ENCODE peak calls at places on chromosome 11, in ten cellular contexts. One of them, this sample, is unnamed.

GRCh38 chr11:383431-383830 is 10.6 kb upstream of the PKP3 start:
- DNase-seq in uterus: no peak
- DNase-seq in AG10803: no peak
- DNase-seq in astrocyte of the spinal cord: no peak
- DNase-seq in epithelial cell of esophagus: no peak
- DNase-seq in ovary: no peak
- DNase-seq in activated CD8-positive, alpha-beta T cell treated with anti-CD3 and anti-CD28 coated beads for 36 hours: no peak
- DNase-seq in neural crest cell: no peak
- DNase-seq in fibroblast of lung: no peak
- DNase-seq in Caco-2: no peak
- DNase-seq in this sample: no peak

GRCh38 chr11:3220521-3221407 is 2.2 kb upstream of the MRGPRG start:
- DNase-seq in uterus: no peak
- DNase-seq in AG10803: no peak
- DNase-seq in astrocyte of the spinal cord: no peak
- DNase-seq in epithelial cell of esophagus: no peak
- DNase-seq in ovary: peak
- DNase-seq in activated CD8-positive, alpha-beta T cell treated with anti-CD3 and anti-CD28 coated beads for 36 hours: no peak
- DNase-seq in neural crest cell: no peak
- DNase-seq in fibroblast of lung: no peak
- DNase-seq in Caco-2: peak
- DNase-seq in this sample: no peak

GRCh38 chr11:21811572-21811971 is 381.3 kb upstream of the ANO5 start:
- DNase-seq in uterus: no peak
- DNase-seq in AG10803: no peak
- DNase-seq in astrocyte of the spinal cord: no peak
- DNase-seq in epithelial cell of esophagus: no peak
- DNase-seq in ovary: no peak
- DNase-seq in activated CD8-positive, alpha-beta T cell treated with anti-CD3 and anti-CD28 coated beads for 36 hours: no peak
- DNase-seq in neural crest cell: no peak
- DNase-seq in fibroblast of lung: no peak
- DNase-seq in Caco-2: no peak
- DNase-seq in this sample: no peak

GRCh38 chr11:116794851-116795250 is 3.2 kb upstream of the APOA5 start:
- DNase-seq in uterus: no peak
- DNase-seq in AG10803: peak
- DNase-seq in astrocyte of the spinal cord: no peak
- DNase-seq in epithelial cell of esophagus: no peak
- DNase-seq in ovary: no peak
- DNase-seq in activated CD8-positive, alpha-beta T cell treated with anti-CD3 and anti-CD28 coated beads for 36 hours: no peak
- DNase-seq in neural crest cell: no peak
- DNase-seq in fibroblast of lung: no peak
- DNase-seq in Caco-2: no peak
- DNase-seq in this sample: no peak

GRCh38 chr11:44814881-44815592 is 88.3 kb downstream of the TSPAN18 start:
- DNase-seq in uterus: no peak
- DNase-seq in AG10803: peak
- DNase-seq in astrocyte of the spinal cord: peak
- DNase-seq in epithelial cell of esophagus: peak
- DNase-seq in ovary: no peak
- DNase-seq in activated CD8-positive, alpha-beta T cell treated with anti-CD3 and anti-CD28 coated beads for 36 hours: no peak
- DNase-seq in neural crest cell: no peak
- DNase-seq in fibroblast of lung: peak
- DNase-seq in Caco-2: no peak
- DNase-seq in this sample: peak

GRCh38 chr11:134497586-134497985 is 85.5 kb upstream of the B3GAT1 start:
- DNase-seq in uterus: no peak
- DNase-seq in AG10803: no peak
- DNase-seq in astrocyte of the spinal cord: no peak
- DNase-seq in epithelial cell of esophagus: no peak
- DNase-seq in ovary: no peak
- DNase-seq in activated CD8-positive, alpha-beta T cell treated with anti-CD3 and anti-CD28 coated beads for 36 hours: no peak
- DNase-seq in neural crest cell: no peak
- DNase-seq in fibroblast of lung: no peak
- DNase-seq in Caco-2: no peak
- DNase-seq in this sample: no peak

GRCh38 chr11:122796128-122796717 is 42.1 kb upstream of the CRTAM start:
- DNase-seq in uterus: no peak
- DNase-seq in AG10803: peak
- DNase-seq in astrocyte of the spinal cord: no peak
- DNase-seq in epithelial cell of esophagus: peak
- DNase-seq in ovary: no peak
- DNase-seq in activated CD8-positive, alpha-beta T cell treated with anti-CD3 and anti-CD28 coated beads for 36 hours: peak
- DNase-seq in neural crest cell: peak
- DNase-seq in fibroblast of lung: no peak
- DNase-seq in Caco-2: peak
- DNase-seq in this sample: peak

GRCh38 chr11:99020324-99021225 is at the start of gene CNTN5:
- DNase-seq in uterus: peak
- DNase-seq in AG10803: no peak
- DNase-seq in astrocyte of the spinal cord: peak
- DNase-seq in epithelial cell of esophagus: peak
- DNase-seq in ovary: no peak
- DNase-seq in activated CD8-positive, alpha-beta T cell treated with anti-CD3 and anti-CD28 coated beads for 36 hours: peak
- DNase-seq in neural crest cell: peak
- DNase-seq in fibroblast of lung: peak
- DNase-seq in Caco-2: no peak
- DNase-seq in this sample: peak

GRCh38 chr11:124961972-124962609 is 8.1 kb downstream of the CCDC15 start:
- DNase-seq in uterus: no peak
- DNase-seq in AG10803: peak
- DNase-seq in astrocyte of the spinal cord: peak
- DNase-seq in epithelial cell of esophagus: peak
- DNase-seq in ovary: no peak
- DNase-seq in activated CD8-positive, alpha-beta T cell treated with anti-CD3 and anti-CD28 coated beads for 36 hours: no peak
- DNase-seq in neural crest cell: no peak
- DNase-seq in fibroblast of lung: peak
- DNase-seq in Caco-2: no peak
- DNase-seq in this sample: peak
- TF ChIP-seq CTCF in uterus: peak
- TF ChIP-seq CTCF in AG10803: peak
- TF ChIP-seq CTCF in astrocyte of the spinal cord: peak
- TF ChIP-seq CTCF in epithelial cell of esophagus: peak
- TF ChIP-seq CTCF in ovary: peak
- TF ChIP-seq CTCF in activated CD8-positive, alpha-beta T cell treated with anti-CD3 and anti-CD28 coated beads for 36 hours: peak
- TF ChIP-seq CTCF in neural crest cell: peak
- TF ChIP-seq CTCF in fibroblast of lung: peak
- TF ChIP-seq CTCF in Caco-2: peak
- TF ChIP-seq CTCF in this sample: peak

GRCh38 chr11:78811622-78812021 is 237.0 kb upstream of the NARS2 start:
- DNase-seq in uterus: no peak
- DNase-seq in AG10803: no peak
- DNase-seq in astrocyte of the spinal cord: no peak
- DNase-seq in epithelial cell of esophagus: no peak
- DNase-seq in ovary: no peak
- DNase-seq in activated CD8-positive, alpha-beta T cell treated with anti-CD3 and anti-CD28 coated beads for 36 hours: no peak
- DNase-seq in neural crest cell: no peak
- DNase-seq in fibroblast of lung: no peak
- DNase-seq in Caco-2: no peak
- DNase-seq in this sample: no peak

GRCh38 chr11:78809931-78810481 is 235.3 kb upstream of the NARS2 start:
- DNase-seq in uterus: no peak
- DNase-seq in AG10803: peak
- DNase-seq in astrocyte of the spinal cord: peak
- DNase-seq in epithelial cell of esophagus: no peak
- DNase-seq in ovary: peak
- DNase-seq in activated CD8-positive, alpha-beta T cell treated with anti-CD3 and anti-CD28 coated beads for 36 hours: no peak
- DNase-seq in neural crest cell: no peak
- DNase-seq in fibroblast of lung: no peak
- DNase-seq in Caco-2: no peak
- DNase-seq in this sample: no peak

GRCh38 chr11:78815631-78816232 is 241.1 kb upstream of the NARS2 start:
- DNase-seq in uterus: no peak
- DNase-seq in AG10803: no peak
- DNase-seq in astrocyte of the spinal cord: no peak
- DNase-seq in epithelial cell of esophagus: no peak
- DNase-seq in ovary: no peak
- DNase-seq in activated CD8-positive, alpha-beta T cell treated with anti-CD3 and anti-CD28 coated beads for 36 hours: no peak
- DNase-seq in neural crest cell: no peak
- DNase-seq in fibroblast of lung: no peak
- DNase-seq in Caco-2: no peak
- DNase-seq in this sample: no peak

GRCh38 chr11:78810489-78811090 is 235.9 kb upstream of the NARS2 start:
- DNase-seq in uterus: no peak
- DNase-seq in AG10803: no peak
- DNase-seq in astrocyte of the spinal cord: no peak
- DNase-seq in epithelial cell of esophagus: no peak
- DNase-seq in ovary: peak
- DNase-seq in activated CD8-positive, alpha-beta T cell treated with anti-CD3 and anti-CD28 coated beads for 36 hours: no peak
- DNase-seq in neural crest cell: no peak
- DNase-seq in fibroblast of lung: no peak
- DNase-seq in Caco-2: no peak
- DNase-seq in this sample: no peak

DNA sequence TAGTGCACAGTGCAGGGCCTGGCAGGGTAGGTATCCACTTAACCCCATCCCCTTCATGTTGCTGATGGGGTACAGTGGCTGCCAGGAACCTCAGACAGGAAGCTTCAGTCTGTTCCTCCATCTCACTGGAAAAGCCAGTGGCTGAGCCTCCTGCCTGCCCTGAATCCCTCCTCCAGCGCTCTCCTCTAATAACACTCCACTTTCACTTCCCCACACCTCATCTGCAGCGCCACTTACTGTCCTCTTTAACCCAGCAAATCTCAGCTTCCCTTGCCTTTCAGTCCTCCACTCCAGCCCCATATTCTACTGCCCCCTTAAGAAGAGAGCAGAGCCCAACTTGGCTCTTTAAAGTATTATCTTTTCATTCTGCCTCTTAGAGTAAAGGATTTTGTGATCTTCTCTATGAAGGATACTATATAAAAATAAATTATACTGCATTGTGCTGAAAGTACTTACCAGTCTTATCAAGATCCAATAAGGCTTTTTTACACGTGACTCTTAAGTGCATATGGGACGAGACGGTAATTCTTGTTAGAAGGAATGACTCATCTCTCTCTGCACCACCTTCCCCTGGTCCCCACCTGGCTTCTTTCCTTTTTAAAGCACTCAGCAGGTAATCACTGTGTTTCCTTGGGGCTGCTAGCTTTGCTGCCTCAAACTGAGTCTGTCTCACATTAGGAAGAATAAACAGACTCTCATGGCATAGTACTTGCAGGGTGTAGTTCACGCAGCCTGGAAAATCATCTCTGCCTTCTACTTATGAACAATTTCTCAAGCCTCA is 238.0 kb upstream of the NARS2 start:
- DNase-seq in uterus: no peak
- DNase-seq in AG10803: no peak
- DNase-seq in astrocyte of the spinal cord: no peak
- DNase-seq in epithelial cell of esophagus: peak
- DNase-seq in ovary: no peak
- DNase-seq in activated CD8-positive, alpha-beta T cell treated with anti-CD3 and anti-CD28 coated beads for 36 hours: no peak
- DNase-seq in neural crest cell: no peak
- DNase-seq in fibroblast of lung: no peak
- DNase-seq in Caco-2: no peak
- DNase-seq in this sample: no peak
- TF ChIP-seq CTCF in uterus: no peak
- TF ChIP-seq CTCF in AG10803: no peak
- TF ChIP-seq CTCF in astrocyte of the spinal cord: no peak
- TF ChIP-seq CTCF in epithelial cell of esophagus: no peak
- TF ChIP-seq CTCF in ovary: no peak
- TF ChIP-seq CTCF in activated CD8-positive, alpha-beta T cell treated with anti-CD3 and anti-CD28 coated beads for 36 hours: no peak
- TF ChIP-seq CTCF in neural crest cell: no peak
- TF ChIP-seq CTCF in fibroblast of lung: peak
- TF ChIP-seq CTCF in Caco-2: peak
- TF ChIP-seq CTCF in this sample: no peak

GRCh38 chr11:77503006-77503405 is 29.1 kb upstream of the PAK1 start:
- DNase-seq in uterus: no peak
- DNase-seq in AG10803: peak
- DNase-seq in astrocyte of the spinal cord: no peak
- DNase-seq in epithelial cell of esophagus: no peak
- DNase-seq in ovary: no peak
- DNase-seq in activated CD8-positive, alpha-beta T cell treated with anti-CD3 and anti-CD28 coated beads for 36 hours: no peak
- DNase-seq in neural crest cell: no peak
- DNase-seq in fibroblast of lung: peak
- DNase-seq in Caco-2: no peak
- DNase-seq in this sample: peak
- TF ChIP-seq CTCF in uterus: no peak
- TF ChIP-seq CTCF in AG10803: no peak
- TF ChIP-seq CTCF in astrocyte of the spinal cord: no peak
- TF ChIP-seq CTCF in epithelial cell of esophagus: no peak
- TF ChIP-seq CTCF in ovary: no peak
- TF ChIP-seq CTCF in activated CD8-positive, alpha-beta T cell treated with anti-CD3 and anti-CD28 coated beads for 36 hours: no peak
- TF ChIP-seq CTCF in neural crest cell: no peak
- TF ChIP-seq CTCF in fibroblast of lung: no peak
- TF ChIP-seq CTCF in Caco-2: no peak
- TF ChIP-seq CTCF in this sample: no peak

GRCh38 chr11:69799582-69799981 is 19.6 kb downstream of the FGF3 start:
- DNase-seq in uterus: no peak
- DNase-seq in AG10803: no peak
- DNase-seq in astrocyte of the spinal cord: no peak
- DNase-seq in epithelial cell of esophagus: peak
- DNase-seq in ovary: no peak
- DNase-seq in activated CD8-positive, alpha-beta T cell treated with anti-CD3 and anti-CD28 coated beads for 36 hours: no peak
- DNase-seq in neural crest cell: no peak
- DNase-seq in fibroblast of lung: peak
- DNase-seq in Caco-2: peak
- DNase-seq in this sample: peak

GRCh38 chr11:69799097-69799496 is 20.1 kb downstream of the FGF3 start:
- DNase-seq in uterus: no peak
- DNase-seq in AG10803: no peak
- DNase-seq in astrocyte of the spinal cord: no peak
- DNase-seq in epithelial cell of esophagus: no peak
- DNase-seq in ovary: no peak
- DNase-seq in activated CD8-positive, alpha-beta T cell treated with anti-CD3 and anti-CD28 coated beads for 36 hours: no peak
- DNase-seq in neural crest cell: no peak
- DNase-seq in fibroblast of lung: no peak
- DNase-seq in Caco-2: peak
- DNase-seq in this sample: no peak

GRCh38 chr11:69796063-69796462 is 20.9 kb upstream of the FGF4 start:
- DNase-seq in uterus: no peak
- DNase-seq in AG10803: no peak
- DNase-seq in astrocyte of the spinal cord: no peak
- DNase-seq in epithelial cell of esophagus: no peak
- DNase-seq in ovary: no peak
- DNase-seq in activated CD8-positive, alpha-beta T cell treated with anti-CD3 and anti-CD28 coated beads for 36 hours: no peak
- DNase-seq in neural crest cell: no peak
- DNase-seq in fibroblast of lung: no peak
- DNase-seq in Caco-2: no peak
- DNase-seq in this sample: no peak

GRCh38 chr11:69797737-69798528 is 21.3 kb downstream of the FGF3 start:
- DNase-seq in uterus: no peak
- DNase-seq in AG10803: no peak
- DNase-seq in astrocyte of the spinal cord: no peak
- DNase-seq in epithelial cell of esophagus: no peak
- DNase-seq in ovary: no peak
- DNase-seq in activated CD8-positive, alpha-beta T cell treated with anti-CD3 and anti-CD28 coated beads for 36 hours: no peak
- DNase-seq in neural crest cell: no peak
- DNase-seq in fibroblast of lung: no peak
- DNase-seq in Caco-2: peak
- DNase-seq in this sample: no peak

DNA sequence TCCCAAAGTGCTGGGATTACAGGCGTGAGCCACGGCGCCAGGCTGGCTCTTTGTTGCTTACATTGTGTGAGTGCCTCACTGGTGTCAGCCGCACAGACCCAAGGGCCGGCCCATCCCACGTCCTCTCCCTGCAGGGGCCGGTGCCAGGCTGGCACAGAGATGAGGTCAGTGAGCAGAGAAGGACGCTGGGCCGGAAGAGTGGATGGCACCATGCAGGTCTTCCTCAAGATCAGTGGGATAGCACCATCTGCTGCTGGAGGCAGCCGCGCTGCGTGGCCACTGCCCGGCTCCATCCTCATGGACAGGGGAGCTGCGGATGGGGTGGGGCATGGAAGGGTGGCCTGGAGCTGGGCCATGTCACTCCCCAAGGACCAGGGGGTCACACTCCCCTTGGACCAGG is 22.0 kb upstream of the FGF4 start:
- DNase-seq in uterus: no peak
- DNase-seq in AG10803: no peak
- DNase-seq in astrocyte of the spinal cord: no peak
- DNase-seq in epithelial cell of esophagus: no peak
- DNase-seq in ovary: no peak
- DNase-seq in activated CD8-positive, alpha-beta T cell treated with anti-CD3 and anti-CD28 coated beads for 36 hours: no peak
- DNase-seq in neural crest cell: no peak
- DNase-seq in fibroblast of lung: no peak
- DNase-seq in Caco-2: peak
- DNase-seq in this sample: no peak
- TF ChIP-seq CTCF in uterus: no peak
- TF ChIP-seq CTCF in AG10803: no peak
- TF ChIP-seq CTCF in astrocyte of the spinal cord: no peak
- TF ChIP-seq CTCF in epithelial cell of esophagus: no peak
- TF ChIP-seq CTCF in ovary: no peak
- TF ChIP-seq CTCF in activated CD8-positive, alpha-beta T cell treated with anti-CD3 and anti-CD28 coated beads for 36 hours: no peak
- TF ChIP-seq CTCF in neural crest cell: no peak
- TF ChIP-seq CTCF in fibroblast of lung: no peak
- TF ChIP-seq CTCF in Caco-2: no peak
- TF ChIP-seq CTCF in this sample: no peak